ENCODE peak calls at places on chromosome 1, in ten cellular contexts. One of them, this sample, is unnamed.

GRCh38 chr1:15863156-15863901 is 15.8 kb downstream of the SPEN start:
- DNase-seq in NCI-H460: no peak
- DNase-seq in stimulated activated CD4-positive, alpha-beta T cell treated with anti-CD3 and anti-CD28 coated beads, Interleukin-15, amount 100 ng/mL, for 48 hours: no peak
- DNase-seq in GDM1: no peak
- DNase-seq in ovary: no peak
- DNase-seq in lung microvascular endothelial cell: no peak
- DNase-seq in sigmoid colon: peak
- DNase-seq in activated T-cell treated with anti-CD3 and anti-CD28 coated beads, Interleukin-2, amount 50 U/mL, for 1 hour: no peak
- DNase-seq in HFFc6: no peak
- DNase-seq in natural killer cell treated with Interleukin-12 subunit alpha and Interleukin-12 subunit beta and Interleukin-15 and Interleukin-18, amount 100 ng/mL, for 72 hours: no peak
- DNase-seq in this sample: no peak

GRCh38 chr1:181086926-181087325 is 1.6 kb upstream of the IER5 start:
- DNase-seq in GDM1: no peak
- DNase-seq in sigmoid colon: no peak
- DNase-seq in HFFc6: peak
- DNase-seq in lung microvascular endothelial cell: no peak
- DNase-seq in ovary: no peak
- DNase-seq in NCI-H460: no peak
- DNase-seq in stimulated activated CD4-positive, alpha-beta T cell treated with anti-CD3 and anti-CD28 coated beads, Interleukin-15, amount 100 ng/mL, for 48 hours: no peak
- DNase-seq in activated T-cell treated with anti-CD3 and anti-CD28 coated beads, Interleukin-2, amount 50 U/mL, for 1 hour: no peak
- DNase-seq in natural killer cell treated with Interleukin-12 subunit alpha and Interleukin-12 subunit beta and Interleukin-15 and Interleukin-18, amount 100 ng/mL, for 72 hours: no peak
- DNase-seq in this sample: no peak

GRCh38 chr1:92923664-92924063 is 37.6 kb downstream of the DIPK1A start:
- DNase-seq in HFFc6: no peak
- DNase-seq in natural killer cell treated with Interleukin-12 subunit alpha and Interleukin-12 subunit beta and Interleukin-15 and Interleukin-18, amount 100 ng/mL, for 72 hours: no peak
- DNase-seq in ovary: no peak
- DNase-seq in NCI-H460: peak
- DNase-seq in stimulated activated CD4-positive, alpha-beta T cell treated with anti-CD3 and anti-CD28 coated beads, Interleukin-15, amount 100 ng/mL, for 48 hours: no peak
- DNase-seq in lung microvascular endothelial cell: no peak
- DNase-seq in activated T-cell treated with anti-CD3 and anti-CD28 coated beads, Interleukin-2, amount 50 U/mL, for 1 hour: no peak
- DNase-seq in sigmoid colon: no peak
- DNase-seq in GDM1: no peak
- DNase-seq in this sample: no peak

GRCh38 chr1:208788013-208788412 is 543.8 kb upstream of the PLXNA2 start:
- DNase-seq in sigmoid colon: no peak
- DNase-seq in GDM1: no peak
- DNase-seq in lung microvascular endothelial cell: no peak
- DNase-seq in HFFc6: no peak
- DNase-seq in stimulated activated CD4-positive, alpha-beta T cell treated with anti-CD3 and anti-CD28 coated beads, Interleukin-15, amount 100 ng/mL, for 48 hours: no peak
- DNase-seq in ovary: no peak
- DNase-seq in NCI-H460: no peak
- DNase-seq in activated T-cell treated with anti-CD3 and anti-CD28 coated beads, Interleukin-2, amount 50 U/mL, for 1 hour: no peak
- DNase-seq in natural killer cell treated with Interleukin-12 subunit alpha and Interleukin-12 subunit beta and Interleukin-15 and Interleukin-18, amount 100 ng/mL, for 72 hours: no peak
- DNase-seq in this sample: no peak

GRCh38 chr1:219555802-219556201 is 57.1 kb downstream of the ZC3H11B start:
- DNase-seq in HFFc6: no peak
- DNase-seq in lung microvascular endothelial cell: peak
- DNase-seq in NCI-H460: peak
- DNase-seq in stimulated activated CD4-positive, alpha-beta T cell treated with anti-CD3 and anti-CD28 coated beads, Interleukin-15, amount 100 ng/mL, for 48 hours: no peak
- DNase-seq in natural killer cell treated with Interleukin-12 subunit alpha and Interleukin-12 subunit beta and Interleukin-15 and Interleukin-18, amount 100 ng/mL, for 72 hours: no peak
- DNase-seq in GDM1: no peak
- DNase-seq in activated T-cell treated with anti-CD3 and anti-CD28 coated beads, Interleukin-2, amount 50 U/mL, for 1 hour: no peak
- DNase-seq in ovary: no peak
- DNase-seq in sigmoid colon: no peak
- DNase-seq in this sample: no peak

GRCh38 chr1:59947047-59947938 is 20.7 kb upstream of the CYP2J2 start:
- DNase-seq in GDM1: peak
- DNase-seq in natural killer cell treated with Interleukin-12 subunit alpha and Interleukin-12 subunit beta and Interleukin-15 and Interleukin-18, amount 100 ng/mL, for 72 hours: no peak
- DNase-seq in HFFc6: peak
- DNase-seq in NCI-H460: peak
- DNase-seq in lung microvascular endothelial cell: peak
- DNase-seq in stimulated activated CD4-positive, alpha-beta T cell treated with anti-CD3 and anti-CD28 coated beads, Interleukin-15, amount 100 ng/mL, for 48 hours: peak
- DNase-seq in activated T-cell treated with anti-CD3 and anti-CD28 coated beads, Interleukin-2, amount 50 U/mL, for 1 hour: peak
- DNase-seq in ovary: peak
- DNase-seq in sigmoid colon: peak
- DNase-seq in this sample: no peak

GRCh38 chr1:172286629-172287076 is 133.8 kb upstream of the C1orf105 start:
- DNase-seq in HFFc6: peak
- DNase-seq in lung microvascular endothelial cell: peak
- DNase-seq in natural killer cell treated with Interleukin-12 subunit alpha and Interleukin-12 subunit beta and Interleukin-15 and Interleukin-18, amount 100 ng/mL, for 72 hours: no peak
- DNase-seq in activated T-cell treated with anti-CD3 and anti-CD28 coated beads, Interleukin-2, amount 50 U/mL, for 1 hour: no peak
- DNase-seq in stimulated activated CD4-positive, alpha-beta T cell treated with anti-CD3 and anti-CD28 coated beads, Interleukin-15, amount 100 ng/mL, for 48 hours: no peak
- DNase-seq in ovary: no peak
- DNase-seq in GDM1: no peak
- DNase-seq in NCI-H460: no peak
- DNase-seq in sigmoid colon: peak
- DNase-seq in this sample: no peak

GRCh38 chr1:161962094-161962887 is 61.4 kb downstream of the OLFML2B start:
- DNase-seq in lung microvascular endothelial cell: peak
- DNase-seq in activated T-cell treated with anti-CD3 and anti-CD28 coated beads, Interleukin-2, amount 50 U/mL, for 1 hour: no peak
- DNase-seq in natural killer cell treated with Interleukin-12 subunit alpha and Interleukin-12 subunit beta and Interleukin-15 and Interleukin-18, amount 100 ng/mL, for 72 hours: peak
- DNase-seq in sigmoid colon: no peak
- DNase-seq in NCI-H460: no peak
- DNase-seq in HFFc6: peak
- DNase-seq in GDM1: no peak
- DNase-seq in ovary: no peak
- DNase-seq in stimulated activated CD4-positive, alpha-beta T cell treated with anti-CD3 and anti-CD28 coated beads, Interleukin-15, amount 100 ng/mL, for 48 hours: peak
- DNase-seq in this sample: no peak

GRCh38 chr1:227351443-227351842 is 33.2 kb upstream of the CDC42BPA start:
- DNase-seq in stimulated activated CD4-positive, alpha-beta T cell treated with anti-CD3 and anti-CD28 coated beads, Interleukin-15, amount 100 ng/mL, for 48 hours: no peak
- DNase-seq in HFFc6: peak
- DNase-seq in activated T-cell treated with anti-CD3 and anti-CD28 coated beads, Interleukin-2, amount 50 U/mL, for 1 hour: no peak
- DNase-seq in GDM1: no peak
- DNase-seq in ovary: no peak
- DNase-seq in NCI-H460: no peak
- DNase-seq in sigmoid colon: no peak
- DNase-seq in lung microvascular endothelial cell: peak
- DNase-seq in natural killer cell treated with Interleukin-12 subunit alpha and Interleukin-12 subunit beta and Interleukin-15 and Interleukin-18, amount 100 ng/mL, for 72 hours: no peak
- DNase-seq in this sample: no peak